ENCODE peak calls at places on chromosomes 13 and 19, in four cellular contexts. One of them, this sample, is unnamed.

GRCh38 chr13:110888390-110888789 is 26.5 kb downstream of the ANKRD10 start:
- DNase-seq in K562: no peak
- DNase-seq in H1: no peak
- DNase-seq in HepG2: no peak
- DNase-seq in this sample: no peak

GRCh38 chr19:28446511-28446910 is 766.4 kb downstream of the UQCRFS1 start:
- DNase-seq in K562: no peak
- DNase-seq in H1: no peak
- DNase-seq in HepG2: no peak
- DNase-seq in this sample: no peak

GRCh38 chr13:95710313-95710712 is 33.4 kb downstream of the DNAJC3 start:
- DNase-seq in K562: no peak
- DNase-seq in H1: no peak
- DNase-seq in HepG2: no peak
- DNase-seq in this sample: no peak

GRCh38 chr19:33460221-33460908 is 61.2 kb downstream of the PEPD start:
- DNase-seq in K562: no peak
- DNase-seq in H1: no peak
- DNase-seq in HepG2: no peak
- DNase-seq in this sample: no peak

GRCh38 chr19:32337176-32337808 is 8.1 kb upstream of the ZNF507 start:
- DNase-seq in K562: no peak
- DNase-seq in H1: no peak
- DNase-seq in HepG2: peak; percentile 27
- DNase-seq in this sample: no peak

GRCh38 chr19:2547721-2548120 is 71.8 kb downstream of the GADD45B start:
- DNase-seq in K562: no peak
- DNase-seq in H1: no peak
- DNase-seq in HepG2: no peak
- DNase-seq in this sample: no peak

GRCh38 chr19:29467824-29468401 is 57.9 kb upstream of the VSTM2B start:
- DNase-seq in K562: peak; percentile 54
- DNase-seq in H1: peak; percentile 45
- DNase-seq in HepG2: peak; percentile 50
- DNase-seq in this sample: no peak

GRCh38 chr19:11088508-11089253 is 582 bp upstream of the LDLR start:
- DNase-seq in K562: peak; percentile 43
- DNase-seq in H1: no peak
- DNase-seq in HepG2: peak; percentile 81
- DNase-seq in this sample: no peak

GRCh38 chr19:1312732-1313694 is 27.3 kb downstream of the EFNA2 start:
- DNase-seq in K562: no peak
- DNase-seq in H1: no peak
- DNase-seq in HepG2: no peak
- DNase-seq in this sample: no peak

GRCh38 chr13:40394304-40394983 is 272.0 kb downstream of the FOXO1 start:
- DNase-seq in K562: no peak
- DNase-seq in H1: no peak
- DNase-seq in HepG2: no peak
- DNase-seq in this sample: no peak

GRCh38 chr13:98996046-98996445 is 18.2 kb upstream of the DOCK9 start:
- DNase-seq in K562: no peak
- DNase-seq in H1: peak; percentile 23
- DNase-seq in HepG2: no peak
- DNase-seq in this sample: no peak

GRCh38 chr13:29301027-29301426 is 294.5 kb downstream of the SLC7A1 start:
- DNase-seq in K562: no peak
- DNase-seq in H1: peak; percentile 52
- DNase-seq in HepG2: no peak
- DNase-seq in this sample: no peak

GRCh38 chr19:37903096-37903495 is 3.3 kb downstream of the WDR87 start:
- DNase-seq in K562: no peak
- DNase-seq in H1: no peak
- DNase-seq in HepG2: no peak
- DNase-seq in this sample: no peak

GRCh38 chr13:109271991-109272454 is 514.4 kb downstream of the IRS2 start:
- DNase-seq in K562: peak; percentile 2
- DNase-seq in H1: no peak
- DNase-seq in HepG2: no peak
- DNase-seq in this sample: no peak

GRCh38 chr19:13526552-13526951 is 20.3 kb upstream of the CACNA1A start:
- DNase-seq in K562: peak; percentile 45
- DNase-seq in H1: peak; percentile 83
- DNase-seq in HepG2: no peak
- DNase-seq in this sample: no peak

GRCh38 chr19:38538386-38538785 is 79.4 kb downstream of the MAP4K1 start:
- DNase-seq in K562: no peak
- DNase-seq in H1: no peak
- DNase-seq in HepG2: no peak
- DNase-seq in this sample: no peak

GRCh38 chr13:93847162-93847561 is 620.6 kb downstream of the GPC6 start:
- DNase-seq in K562: no peak
- DNase-seq in H1: no peak
- DNase-seq in HepG2: peak; percentile 5
- DNase-seq in this sample: no peak

GRCh38 chr19:34578751-34579150 is 97.2 kb downstream of the WTIP start:
- DNase-seq in K562: no peak
- DNase-seq in H1: no peak
- DNase-seq in HepG2: no peak
- DNase-seq in this sample: no peak

GRCh38 chr19:1590641-1591397 is 1.8 kb downstream of the MBD3 start:
- DNase-seq in K562: peak; percentile 69
- DNase-seq in H1: no peak
- DNase-seq in HepG2: peak; percentile 49
- DNase-seq in this sample: no peak

GRCh38 chr19:13718733-13719132 is 45.6 kb upstream of the MRI1 start:
- DNase-seq in K562: peak; percentile 17
- DNase-seq in H1: no peak
- DNase-seq in HepG2: no peak
- DNase-seq in this sample: no peak

GRCh38 chr19:8702350-8702749 is 3.8 kb upstream of the ACTL9 start:
- DNase-seq in K562: peak; percentile 17
- DNase-seq in H1: no peak
- DNase-seq in HepG2: no peak
- DNase-seq in this sample: no peak

GRCh38 chr13:97284558-97284957 is 62.4 kb downstream of the MBNL2 start:
- DNase-seq in K562: no peak
- DNase-seq in H1: no peak
- DNase-seq in HepG2: no peak
- DNase-seq in this sample: no peak

GRCh38 chr19:54096642-54097106 is 3.9 kb downstream of the OSCAR start:
- DNase-seq in K562: peak; percentile 56
- DNase-seq in H1: peak; percentile 62
- DNase-seq in HepG2: no peak
- DNase-seq in this sample: no peak

GRCh38 chr13:39105110-39105509 is 66.9 kb downstream of the NHLRC3 start:
- DNase-seq in K562: no peak
- DNase-seq in H1: no peak
- DNase-seq in HepG2: no peak
- DNase-seq in this sample: no peak

GRCh38 chr19:49664171-49665070 is 1.2 kb downstream of the IRF3 start:
- DNase-seq in K562: peak; percentile 87
- DNase-seq in H1: peak; percentile 96
- DNase-seq in HepG2: peak; percentile 80
- DNase-seq in this sample: no peak

GRCh38 chr19:36008336-36008978 is at the start of gene SYNE4:
- DNase-seq in K562: no peak
- DNase-seq in H1: peak; percentile 81
- DNase-seq in HepG2: peak; percentile 77
- DNase-seq in this sample: no peak

GRCh38 chr19:35038623-35039512 is 2.7 kb upstream of the HPN start:
- DNase-seq in K562: no peak
- DNase-seq in H1: no peak
- DNase-seq in HepG2: no peak
- DNase-seq in this sample: no peak

GRCh38 chr19:41584260-41584810 is 8.4 kb downstream of the CEACAM21 start:
- DNase-seq in K562: no peak
- DNase-seq in H1: no peak
- DNase-seq in HepG2: no peak
- DNase-seq in this sample: no peak

GRCh38 chr13:46101488-46102289 is 3.1 kb downstream of the CPB2 start:
- DNase-seq in K562: no peak
- DNase-seq in H1: no peak
- DNase-seq in HepG2: no peak
- DNase-seq in this sample: no peak

GRCh38 chr13:50523307-50523706 is 320.2 kb downstream of the DLEU7 start:
- DNase-seq in K562: no peak
- DNase-seq in H1: no peak
- DNase-seq in HepG2: no peak
- DNase-seq in this sample: no peak

GRCh38 chr13:48559638-48560320 is 26.9 kb upstream of the RCBTB2 start:
- DNase-seq in K562: peak; percentile 21
- DNase-seq in H1: no peak
- DNase-seq in HepG2: no peak
- DNase-seq in this sample: no peak

GRCh38 chr13:81171065-81171647 is 830.2 kb upstream of the SPRY2 start:
- DNase-seq in K562: peak; percentile 9
- DNase-seq in H1: no peak
- DNase-seq in HepG2: peak; percentile 5
- DNase-seq in this sample: no peak

GRCh38 chr13:30142502-30143211 is 164.7 kb downstream of the KATNAL1 start:
- DNase-seq in K562: no peak
- DNase-seq in H1: no peak
- DNase-seq in HepG2: peak; percentile 6
- DNase-seq in this sample: no peak

GRCh38 chr13:43730642-43731041 is 56.1 kb downstream of the ENOX1 start:
- DNase-seq in K562: no peak
- DNase-seq in H1: no peak
- DNase-seq in HepG2: no peak
- DNase-seq in this sample: no peak

DNA sequence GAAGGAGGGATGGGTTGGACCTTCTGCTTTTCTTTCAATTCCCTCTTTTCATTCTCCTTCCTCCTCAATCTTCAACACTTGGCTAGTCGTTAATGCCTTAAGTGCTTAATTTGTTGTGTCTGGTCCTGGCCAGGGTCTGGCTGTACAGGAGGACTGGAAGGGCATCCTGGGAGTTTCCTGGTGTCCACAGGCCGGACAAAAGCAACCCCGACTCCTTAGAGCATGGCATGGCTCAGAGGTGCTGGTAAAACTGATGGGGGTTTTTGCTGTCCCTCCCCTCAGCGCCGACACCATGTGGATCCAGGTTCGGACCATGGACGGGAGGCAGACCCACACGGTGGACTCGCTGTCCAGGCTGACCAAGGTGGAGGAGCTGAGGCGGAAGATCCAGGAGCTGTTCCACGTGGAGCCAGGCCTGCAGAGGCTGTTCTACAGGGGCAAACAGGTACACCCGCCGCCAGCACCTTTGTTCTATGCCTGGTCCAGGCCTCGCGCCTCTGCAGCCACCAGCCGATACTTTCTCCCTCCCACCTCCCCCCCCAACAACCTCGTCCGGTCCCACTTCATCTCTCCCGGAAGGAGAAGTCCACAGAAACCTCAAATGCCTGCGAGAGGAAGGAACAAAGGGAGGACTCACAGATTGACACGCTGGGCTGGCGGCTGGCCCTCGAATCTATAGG is 1.4 kb downstream of the UHRF1 start:
- DNase-seq in K562: peak; percentile 73
- DNase-seq in H1: no peak
- DNase-seq in HepG2: no peak
- DNase-seq in this sample: no peak
- TF ChIP-seq ATF2 in K562: no peak
- TF ChIP-seq ATF2 in H1: no peak
- TF ChIP-seq ATF2 in HepG2: no peak
- TF ChIP-seq ATF2 in this sample: no peak

DNA sequence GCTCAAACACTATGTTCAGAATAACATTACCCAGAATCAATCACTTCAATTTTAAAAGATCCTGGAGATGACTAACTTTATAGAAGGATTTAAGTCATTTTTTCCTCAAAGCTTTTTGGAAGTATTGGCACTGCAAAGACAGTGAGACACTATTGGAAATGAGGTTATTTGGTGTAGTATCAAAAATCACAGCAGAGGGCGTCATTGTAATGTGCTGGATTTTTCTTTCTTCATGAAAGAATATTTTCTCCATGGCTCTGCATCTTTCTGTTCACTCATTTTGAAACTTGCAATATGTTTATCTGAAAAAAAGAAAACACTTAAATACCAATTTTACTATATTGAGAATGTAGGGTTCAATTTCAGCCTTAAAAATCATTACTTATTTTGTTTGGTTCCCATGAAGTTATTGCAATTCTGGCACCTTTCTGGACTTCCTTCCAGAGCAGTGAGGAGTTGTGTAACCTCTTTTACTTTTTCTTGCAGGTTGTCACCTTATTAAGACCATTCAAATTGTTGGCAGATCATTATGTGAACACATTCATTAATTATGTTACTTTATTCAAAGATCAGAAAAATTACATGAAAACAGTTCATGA is 3.7 kb upstream of the CSNK1A1L start:
- DNase-seq in K562: peak; percentile 11
- DNase-seq in H1: no peak
- DNase-seq in HepG2: peak; percentile 3
- DNase-seq in this sample: no peak
- TF ChIP-seq JUND in K562: no peak
- TF ChIP-seq JUND in H1: no peak
- TF ChIP-seq JUND in HepG2: no peak
- TF ChIP-seq JUND in this sample: no peak

GRCh38 chr19:7533281-7533819 is 2.2 kb upstream of the PNPLA6 start:
- DNase-seq in K562: no peak
- DNase-seq in H1: peak; percentile 71
- DNase-seq in HepG2: no peak
- DNase-seq in this sample: no peak
- TF ChIP-seq ATF2 in K562: no peak
- TF ChIP-seq ATF2 in H1: no peak
- TF ChIP-seq ATF2 in HepG2: no peak
- TF ChIP-seq ATF2 in this sample: no peak

DNA sequence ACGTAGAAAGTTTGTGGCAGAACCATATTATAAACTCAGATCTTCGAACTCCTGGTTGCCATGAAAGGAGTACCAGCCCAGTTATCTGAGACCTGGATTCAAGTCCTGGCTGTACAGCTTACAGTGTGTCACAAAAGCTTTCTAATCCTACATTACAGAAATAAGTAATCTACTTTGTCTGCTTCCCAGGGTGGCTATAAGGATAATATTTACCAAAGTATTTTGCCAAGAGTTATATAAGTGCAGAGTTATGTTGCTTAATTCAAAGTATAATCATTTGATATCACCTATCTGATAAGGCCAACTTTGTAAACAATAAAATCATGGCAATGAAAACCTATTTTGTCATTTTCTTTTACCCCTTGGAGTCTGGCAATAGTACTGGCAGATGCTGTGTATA is 381.6 kb downstream of the NDFIP2 start:
- DNase-seq in K562: no peak
- DNase-seq in H1: no peak
- DNase-seq in HepG2: no peak
- DNase-seq in this sample: no peak
- TF ChIP-seq JUND in K562: no peak
- TF ChIP-seq JUND in H1: no peak
- TF ChIP-seq JUND in HepG2: no peak
- TF ChIP-seq JUND in this sample: no peak

This sample was measured in GM12878.